ENCODE peak calls at places on chromosomes 5 and 9, in ten cellular contexts. One of them, this sample, is unnamed.

GRCh38 chr5:158380661-158381060 is 521.7 kb upstream of the CLINT1 start:
- DNase-seq in breast epithelium: no peak
- DNase-seq in GM12864: no peak
- DNase-seq in omental fat pad: no peak
- DNase-seq in suprapubic skin: no peak
- DNase-seq in PC-3: peak; percentile 69
- DNase-seq in astrocyte: no peak
- DNase-seq in neural crest cell: no peak
- DNase-seq in CD4-positive, alpha-beta T cell: no peak
- DNase-seq in uterus: no peak
- DNase-seq in this sample: no peak

GRCh38 chr9:38359689-38360385 is 32.7 kb upstream of the ALDH1B1 start:
- DNase-seq in breast epithelium: no peak
- DNase-seq in GM12864: no peak
- DNase-seq in omental fat pad: no peak
- DNase-seq in suprapubic skin: peak; percentile 32
- DNase-seq in PC-3: no peak
- DNase-seq in astrocyte: peak; percentile 29
- DNase-seq in neural crest cell: no peak
- DNase-seq in CD4-positive, alpha-beta T cell: no peak
- DNase-seq in uterus: no peak
- DNase-seq in this sample: no peak

GRCh38 chr9:84668204-84669007 is 1.1 kb upstream of the NTRK2 start:
- DNase-seq in breast epithelium: peak; percentile 78
- DNase-seq in GM12864: no peak
- DNase-seq in omental fat pad: no peak
- DNase-seq in suprapubic skin: peak; percentile 68
- DNase-seq in PC-3: peak; percentile 33
- DNase-seq in astrocyte: peak; percentile 43
- DNase-seq in neural crest cell: peak; percentile 82
- DNase-seq in CD4-positive, alpha-beta T cell: no peak
- DNase-seq in uterus: no peak
- DNase-seq in this sample: peak; percentile 92

GRCh38 chr9:100099722-100100042 is 639 bp downstream of the INVS start:
- DNase-seq in breast epithelium: peak; percentile 20
- DNase-seq in GM12864: no peak
- DNase-seq in omental fat pad: no peak
- DNase-seq in suprapubic skin: no peak
- DNase-seq in PC-3: no peak
- DNase-seq in astrocyte: no peak
- DNase-seq in neural crest cell: peak; percentile 6
- DNase-seq in CD4-positive, alpha-beta T cell: no peak
- DNase-seq in uterus: no peak
- DNase-seq in this sample: peak; percentile 18

GRCh38 chr9:96599298-96599697 is 20.3 kb downstream of the CDC14B start:
- DNase-seq in breast epithelium: no peak
- DNase-seq in GM12864: no peak
- DNase-seq in omental fat pad: no peak
- DNase-seq in suprapubic skin: no peak
- DNase-seq in PC-3: no peak
- DNase-seq in astrocyte: no peak
- DNase-seq in neural crest cell: no peak
- DNase-seq in CD4-positive, alpha-beta T cell: no peak
- DNase-seq in uterus: no peak
- DNase-seq in this sample: no peak

GRCh38 chr5:110965773-110966581 is 105.5 kb upstream of the TSLP start:
- DNase-seq in breast epithelium: no peak
- DNase-seq in GM12864: no peak
- DNase-seq in omental fat pad: no peak
- DNase-seq in suprapubic skin: no peak
- DNase-seq in PC-3: peak; percentile 52
- DNase-seq in astrocyte: peak; percentile 68
- DNase-seq in neural crest cell: no peak
- DNase-seq in CD4-positive, alpha-beta T cell: no peak
- DNase-seq in uterus: no peak
- DNase-seq in this sample: no peak

GRCh38 chr9:89621031-89621430 is 16.2 kb downstream of the GADD45G start:
- DNase-seq in breast epithelium: no peak
- DNase-seq in GM12864: no peak
- DNase-seq in omental fat pad: no peak
- DNase-seq in suprapubic skin: no peak
- DNase-seq in PC-3: no peak
- DNase-seq in astrocyte: no peak
- DNase-seq in neural crest cell: no peak
- DNase-seq in CD4-positive, alpha-beta T cell: no peak
- DNase-seq in uterus: no peak
- DNase-seq in this sample: peak; percentile 11

GRCh38 chr9:124013263-124014211 is 2.0 kb downstream of the LHX2 start:
- DNase-seq in breast epithelium: no peak
- DNase-seq in GM12864: no peak
- DNase-seq in omental fat pad: no peak
- DNase-seq in suprapubic skin: peak; percentile 42
- DNase-seq in PC-3: no peak
- DNase-seq in astrocyte: no peak
- DNase-seq in neural crest cell: no peak
- DNase-seq in CD4-positive, alpha-beta T cell: no peak
- DNase-seq in uterus: no peak
- DNase-seq in this sample: peak; percentile 34

GRCh38 chr5:94285984-94286383 is 332.4 kb downstream of the KIAA0825 start:
- DNase-seq in breast epithelium: no peak
- DNase-seq in GM12864: no peak
- DNase-seq in omental fat pad: no peak
- DNase-seq in suprapubic skin: no peak
- DNase-seq in PC-3: no peak
- DNase-seq in astrocyte: no peak
- DNase-seq in neural crest cell: no peak
- DNase-seq in CD4-positive, alpha-beta T cell: no peak
- DNase-seq in uterus: no peak
- DNase-seq in this sample: no peak

GRCh38 chr9:93824386-93825294 is 130.5 kb downstream of the BARX1 start:
- DNase-seq in breast epithelium: no peak
- DNase-seq in GM12864: no peak
- DNase-seq in omental fat pad: no peak
- DNase-seq in suprapubic skin: no peak
- DNase-seq in PC-3: no peak
- DNase-seq in astrocyte: no peak
- DNase-seq in neural crest cell: no peak
- DNase-seq in CD4-positive, alpha-beta T cell: no peak
- DNase-seq in uterus: no peak
- DNase-seq in this sample: no peak

GRCh38 chr5:135429326-135429725 is 17.8 kb downstream of the DCANP1 start:
- DNase-seq in breast epithelium: no peak
- DNase-seq in GM12864: no peak
- DNase-seq in omental fat pad: no peak
- DNase-seq in suprapubic skin: no peak
- DNase-seq in PC-3: no peak
- DNase-seq in astrocyte: peak; percentile 33
- DNase-seq in neural crest cell: no peak
- DNase-seq in CD4-positive, alpha-beta T cell: no peak
- DNase-seq in uterus: no peak
- DNase-seq in this sample: no peak

GRCh38 chr5:60699549-60700346 is at the start of gene DEPDC1B:
- DNase-seq in breast epithelium: peak; percentile 67
- DNase-seq in GM12864: peak; percentile 61
- DNase-seq in omental fat pad: peak; percentile 61
- DNase-seq in suprapubic skin: peak; percentile 89
- DNase-seq in PC-3: peak; percentile 79
- DNase-seq in astrocyte: peak; percentile 84
- DNase-seq in neural crest cell: peak; percentile 86
- DNase-seq in CD4-positive, alpha-beta T cell: peak; percentile 68
- DNase-seq in uterus: peak; percentile 67
- DNase-seq in this sample: peak; percentile 95
- TF ChIP-seq CTCF in breast epithelium: no peak
- TF ChIP-seq CTCF in GM12864: peak; percentile 43
- TF ChIP-seq CTCF in omental fat pad: no peak
- TF ChIP-seq CTCF in suprapubic skin: no peak
- TF ChIP-seq CTCF in PC-3: peak; percentile 40
- TF ChIP-seq CTCF in astrocyte: peak; percentile 35
- TF ChIP-seq CTCF in neural crest cell: peak; percentile 44
- TF ChIP-seq CTCF in CD4-positive, alpha-beta T cell: no peak
- TF ChIP-seq CTCF in uterus: no peak
- TF ChIP-seq CTCF in this sample: no peak

GRCh38 chr5:14407746-14408175 is 173.8 kb upstream of the OTULINL start:
- DNase-seq in breast epithelium: peak; percentile 33
- DNase-seq in GM12864: no peak
- DNase-seq in omental fat pad: no peak
- DNase-seq in suprapubic skin: no peak
- DNase-seq in PC-3: no peak
- DNase-seq in astrocyte: peak; percentile 65
- DNase-seq in neural crest cell: no peak
- DNase-seq in CD4-positive, alpha-beta T cell: no peak
- DNase-seq in uterus: no peak
- DNase-seq in this sample: no peak

GRCh38 chr5:14405706-14406553 is 175.7 kb upstream of the OTULINL start:
- DNase-seq in breast epithelium: no peak
- DNase-seq in GM12864: no peak
- DNase-seq in omental fat pad: no peak
- DNase-seq in suprapubic skin: no peak
- DNase-seq in PC-3: peak; percentile 84
- DNase-seq in astrocyte: peak; percentile 64
- DNase-seq in neural crest cell: no peak
- DNase-seq in CD4-positive, alpha-beta T cell: no peak
- DNase-seq in uterus: no peak
- DNase-seq in this sample: no peak

GRCh38 chr5:14407051-14407450 is 174.5 kb upstream of the OTULINL start:
- DNase-seq in breast epithelium: no peak
- DNase-seq in GM12864: no peak
- DNase-seq in omental fat pad: no peak
- DNase-seq in suprapubic skin: no peak
- DNase-seq in PC-3: peak; percentile 34
- DNase-seq in astrocyte: no peak
- DNase-seq in neural crest cell: no peak
- DNase-seq in CD4-positive, alpha-beta T cell: no peak
- DNase-seq in uterus: no peak
- DNase-seq in this sample: no peak

GRCh38 chr5:14406554-14406849 is 175.1 kb upstream of the OTULINL start:
- DNase-seq in breast epithelium: no peak
- DNase-seq in GM12864: no peak
- DNase-seq in omental fat pad: no peak
- DNase-seq in suprapubic skin: no peak
- DNase-seq in PC-3: peak; percentile 99
- DNase-seq in astrocyte: peak; percentile 97
- DNase-seq in neural crest cell: no peak
- DNase-seq in CD4-positive, alpha-beta T cell: no peak
- DNase-seq in uterus: no peak
- DNase-seq in this sample: no peak

DNA sequence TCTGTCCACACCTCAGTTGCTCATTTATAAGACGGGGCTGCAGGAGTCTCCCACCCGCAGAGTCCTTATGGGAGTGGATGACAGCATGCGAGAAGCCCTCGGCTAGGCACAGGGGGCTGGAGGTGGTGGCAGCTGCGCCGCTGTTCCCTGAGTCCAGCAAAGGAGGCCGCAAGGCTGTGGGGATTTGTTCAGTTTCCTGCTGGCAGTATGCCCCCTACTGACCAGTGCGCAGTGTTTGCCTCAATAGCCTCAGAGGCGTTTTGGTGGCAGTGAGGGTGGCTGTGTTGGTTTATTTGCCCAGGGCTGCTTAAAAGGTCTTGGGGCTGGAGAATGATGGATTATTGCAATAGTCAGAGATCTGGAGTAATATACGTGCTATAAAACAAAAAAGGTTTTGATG is 176.3 kb upstream of the OTULINL start:
- DNase-seq in breast epithelium: no peak
- DNase-seq in GM12864: no peak
- DNase-seq in omental fat pad: no peak
- DNase-seq in suprapubic skin: no peak
- DNase-seq in PC-3: peak; percentile 72
- DNase-seq in astrocyte: peak; percentile 46
- DNase-seq in neural crest cell: no peak
- DNase-seq in CD4-positive, alpha-beta T cell: no peak
- DNase-seq in uterus: no peak
- DNase-seq in this sample: no peak
- TF ChIP-seq CTCF in breast epithelium: no peak
- TF ChIP-seq CTCF in GM12864: peak; percentile 12
- TF ChIP-seq CTCF in omental fat pad: no peak
- TF ChIP-seq CTCF in suprapubic skin: no peak
- TF ChIP-seq CTCF in PC-3: peak; percentile 83
- TF ChIP-seq CTCF in astrocyte: peak; percentile 27
- TF ChIP-seq CTCF in neural crest cell: peak; percentile 53
- TF ChIP-seq CTCF in CD4-positive, alpha-beta T cell: no peak
- TF ChIP-seq CTCF in uterus: no peak
- TF ChIP-seq CTCF in this sample: peak; percentile 41

GRCh38 chr9:112361602-112362001 is 18.3 kb upstream of the HSDL2 start:
- DNase-seq in breast epithelium: no peak
- DNase-seq in GM12864: no peak
- DNase-seq in omental fat pad: no peak
- DNase-seq in suprapubic skin: no peak
- DNase-seq in PC-3: peak; percentile 65
- DNase-seq in astrocyte: no peak
- DNase-seq in neural crest cell: peak; percentile 16
- DNase-seq in CD4-positive, alpha-beta T cell: no peak
- DNase-seq in uterus: no peak
- DNase-seq in this sample: no peak
- TF ChIP-seq CTCF in breast epithelium: peak; percentile 69
- TF ChIP-seq CTCF in GM12864: no peak
- TF ChIP-seq CTCF in omental fat pad: no peak
- TF ChIP-seq CTCF in suprapubic skin: peak; percentile 17
- TF ChIP-seq CTCF in PC-3: peak; percentile 62
- TF ChIP-seq CTCF in astrocyte: peak; percentile 40
- TF ChIP-seq CTCF in neural crest cell: peak; percentile 79
- TF ChIP-seq CTCF in CD4-positive, alpha-beta T cell: peak; percentile 86
- TF ChIP-seq CTCF in uterus: peak; percentile 75
- TF ChIP-seq CTCF in this sample: peak; percentile 86

GRCh38 chr9:86102626-86103025 is 3.3 kb upstream of the GOLM1 start:
- DNase-seq in breast epithelium: no peak
- DNase-seq in GM12864: no peak
- DNase-seq in omental fat pad: no peak
- DNase-seq in suprapubic skin: no peak
- DNase-seq in PC-3: no peak
- DNase-seq in astrocyte: no peak
- DNase-seq in neural crest cell: no peak
- DNase-seq in CD4-positive, alpha-beta T cell: no peak
- DNase-seq in uterus: no peak
- DNase-seq in this sample: no peak

GRCh38 chr9:86099695-86100364 is 472 bp upstream of the GOLM1 start:
- DNase-seq in breast epithelium: peak; percentile 29
- DNase-seq in GM12864: no peak
- DNase-seq in omental fat pad: no peak
- DNase-seq in suprapubic skin: peak; percentile 64
- DNase-seq in PC-3: peak; percentile 56
- DNase-seq in astrocyte: peak; percentile 47
- DNase-seq in neural crest cell: peak; percentile 22
- DNase-seq in CD4-positive, alpha-beta T cell: no peak
- DNase-seq in uterus: peak; percentile 57
- DNase-seq in this sample: peak; percentile 56

GRCh38 chr9:86096382-86096781 is 3.0 kb downstream of the GOLM1 start:
- DNase-seq in breast epithelium: no peak
- DNase-seq in GM12864: no peak
- DNase-seq in omental fat pad: no peak
- DNase-seq in suprapubic skin: no peak
- DNase-seq in PC-3: peak; percentile 34
- DNase-seq in astrocyte: peak; percentile 59
- DNase-seq in neural crest cell: no peak
- DNase-seq in CD4-positive, alpha-beta T cell: no peak
- DNase-seq in uterus: no peak
- DNase-seq in this sample: no peak

GRCh38 chr9:86097510-86098224 is 1.7 kb downstream of the GOLM1 start:
- DNase-seq in breast epithelium: no peak
- DNase-seq in GM12864: no peak
- DNase-seq in omental fat pad: no peak
- DNase-seq in suprapubic skin: no peak
- DNase-seq in PC-3: peak; percentile 24
- DNase-seq in astrocyte: no peak
- DNase-seq in neural crest cell: no peak
- DNase-seq in CD4-positive, alpha-beta T cell: no peak
- DNase-seq in uterus: no peak
- DNase-seq in this sample: no peak

GRCh38 chr9:86098793-86099694 is at the start of gene GOLM1:
- DNase-seq in breast epithelium: no peak
- DNase-seq in GM12864: no peak
- DNase-seq in omental fat pad: no peak
- DNase-seq in suprapubic skin: peak; percentile 66
- DNase-seq in PC-3: peak; percentile 63
- DNase-seq in astrocyte: peak; percentile 44
- DNase-seq in neural crest cell: peak; percentile 54
- DNase-seq in CD4-positive, alpha-beta T cell: no peak
- DNase-seq in uterus: peak; percentile 29
- DNase-seq in this sample: peak; percentile 81
- TF ChIP-seq CTCF in breast epithelium: no peak
- TF ChIP-seq CTCF in GM12864: peak; percentile 8
- TF ChIP-seq CTCF in omental fat pad: no peak
- TF ChIP-seq CTCF in suprapubic skin: no peak
- TF ChIP-seq CTCF in PC-3: no peak
- TF ChIP-seq CTCF in astrocyte: no peak
- TF ChIP-seq CTCF in neural crest cell: peak; percentile 40
- TF ChIP-seq CTCF in CD4-positive, alpha-beta T cell: no peak
- TF ChIP-seq CTCF in uterus: no peak
- TF ChIP-seq CTCF in this sample: no peak

This sample was measured in glutamatergic neuron.